ENCODE peak calls at places on chromosomes 13 and 19, in seven cellular contexts. N, E, I, Z, L, T and K are unnamed samples.

GRCh38 chr13:90382425-90382824 is 965.1 kb upstream of the MIR17HG start:
- DNase-seq in E (no peak), N (no peak), L (no peak), I (no peak), T (no peak), Z (no peak), K (no peak)

GRCh38 chr13:98275711-98276171 is 98.7 kb upstream of the RNF113B start:
- DNase-seq in E (peak), N (no peak), I (no peak), Z (no peak), T (no peak), L (no peak), K (no peak)

GRCh38 chr13:28719656-28720055 is 886 bp upstream of the SLC46A3 start:
- DNase-seq in N (peak), I (no peak), L (peak), T (no peak), E (no peak), Z (no peak), K (no peak)

GRCh38 chr13:24625870-24626419 is 54.3 kb upstream of the ATP12A start:
- DNase-seq in N (no peak), T (no peak), E (no peak), L (no peak), I (no peak), Z (no peak), K (no peak)

GRCh38 chr13:101449971-101450748 is 2.3 kb upstream of the ITGBL1 start:
- DNase-seq in Z (peak), L (peak), I (no peak), T (peak), E (no peak), N (peak), K (no peak)

GRCh38 chr13:21458457-21458815 is 667 bp downstream of the ZDHHC20 start:
- DNase-seq in L (no peak), N (no peak), E (peak), Z (peak), I (peak), T (peak), K (no peak)

GRCh38 chr19:11587302-11587972 is 9.8 kb upstream of the ZNF627 start:
- DNase-seq in E (peak), N (peak), L (no peak), Z (no peak), T (peak), I (peak), K (peak)

GRCh38 chr13:97858161-97858560 is 95.3 kb upstream of the IPO5 start:
- DNase-seq in Z (no peak), N (no peak), E (no peak), L (no peak), I (no peak), T (no peak), K (no peak)

GRCh38 chr19:52138614-52139290 is 986 bp downstream of the ZNF616 start:
- DNase-seq in Z (no peak), I (no peak), L (no peak), E (peak), T (peak), N (peak), K (no peak)

GRCh38 chr19:35911790-35912189 is 3.7 kb upstream of the TYROBP start:
- DNase-seq in I (no peak), T (no peak), E (no peak), L (no peak), Z (no peak), N (no peak), K (no peak)

GRCh38 chr13:57212989-57213388 is 46.0 kb downstream of the PRR20E start:
- DNase-seq in N (no peak), Z (no peak), L (no peak), T (no peak), I (no peak), E (no peak), K (no peak)

GRCh38 chr13:70967564-70967963 is 859.3 kb upstream of the KLHL1 start:
- DNase-seq in N (no peak), T (no peak), Z (no peak), I (no peak), L (no peak), E (no peak), K (no peak)

GRCh38 chr13:38735655-38736440 is 49.0 kb downstream of the FREM2 start:
- DNase-seq in N (no peak), I (no peak), L (no peak), E (peak), Z (no peak), T (no peak), K (no peak)

GRCh38 chr19:5074830-5075394 is 106.0 kb downstream of the KDM4B start:
- DNase-seq in I (no peak), L (no peak), T (peak), N (no peak), E (no peak), Z (no peak), K (no peak)

GRCh38 chr13:96200810-96201209 is 110.9 kb downstream of the HS6ST3 start:
- DNase-seq in L (no peak), E (no peak), I (no peak), Z (no peak), T (no peak), N (no peak), K (no peak)

GRCh38 chr19:15456871-15457700 is 7.3 kb downstream of the RASAL3 start:
- DNase-seq in I (peak), N (no peak), L (no peak), E (peak), T (no peak), Z (peak), K (no peak)

GRCh38 chr19:57560049-57560491 is 407 bp upstream of the ZNF550 start:
- DNase-seq in L (peak), E (no peak), I (no peak), T (no peak), Z (no peak), N (peak), K (no peak)

GRCh38 chr19:8335343-8336071 is 7.6 kb downstream of the KANK3 start:
- DNase-seq in I (no peak), L (no peak), Z (no peak), E (no peak), N (no peak), T (no peak), K (no peak)

GRCh38 chr13:111066544-111066943 is 48.6 kb upstream of the ARHGEF7 start:
- DNase-seq in N (no peak), E (peak), T (no peak), I (no peak), L (no peak), Z (no peak), K (no peak)